ENCODE peak calls at places on chromosomes 12 and 14, in nine cellular contexts. A is WERI-Rb-1, F is PC-9, Q is body of pancreas, H is upper lobe of left lung, V is psoas muscle, I is heart left ventricle, O is HCT116, U is endodermal cell. S is an unnamed sample.

GRCh38 chr12:57845478-57846284 is 848 bp downstream of the CTDSP2 start:
- DNase-seq in A (peak; percentile 84), F (peak; percentile 40), Q (peak; percentile 92), H (peak; percentile 95), V (peak; percentile 91), I (peak; percentile 87), O (no peak), U (peak; percentile 92), S (peak; percentile 86)

GRCh38 chr12:4679711-4680110 is 30.8 kb downstream of the NDUFA9 start:
- DNase-seq in A (no peak), F (no peak), Q (no peak), H (no peak), V (no peak), I (no peak), O (no peak), U (no peak), S (no peak)

GRCh38 chr14:23114669-23115491 is 4.2 kb downstream of the CEBPE start:
- DNase-seq in A (no peak), F (peak; percentile 92), Q (no peak), H (no peak), V (peak; percentile 66), I (no peak), O (peak; percentile 42), U (peak; percentile 42), S (no peak)

GRCh38 chr12:106975098-106975497 is 11.8 kb downstream of the MTERF2 start:
- DNase-seq in A (no peak), F (no peak), Q (no peak), H (no peak), V (no peak), I (no peak), O (no peak), U (no peak), S (no peak)

GRCh38 chr14:70856851-70857498 is 47.7 kb upstream of the MAP3K9 start:
- DNase-seq in A (no peak), F (no peak), Q (no peak), H (no peak), V (no peak), I (no peak), O (no peak), U (peak; percentile 3), S (no peak)

GRCh38 chr14:30214456-30215090 is 286.9 kb upstream of the PRKD1 start:
- DNase-seq in A (no peak), F (no peak), Q (peak; percentile 24), H (no peak), V (no peak), I (no peak), O (peak; percentile 8), U (peak; percentile 52), S (no peak)

GRCh38 chr14:101350021-101350420 is 211.3 kb upstream of the DIO3 start:
- DNase-seq in A (no peak), F (no peak), Q (no peak), H (no peak), V (no peak), I (no peak), O (no peak), U (peak; percentile 26), S (peak; percentile 12)

GRCh38 chr14:23356036-23356435 is 3.3 kb upstream of the SLC22A17 start:
- DNase-seq in A (no peak), F (no peak), Q (no peak), H (no peak), V (no peak), I (no peak), O (no peak), U (no peak), S (no peak)

GRCh38 chr12:122460061-122460460 is 37.6 kb upstream of the CLIP1 start:
- DNase-seq in A (no peak), F (no peak), Q (no peak), H (no peak), V (no peak), I (no peak), O (no peak), U (no peak), S (no peak)

GRCh38 chr12:80470403-80470802 is 26.4 kb downstream of the PTPRQ start:
- DNase-seq in A (no peak), F (no peak), Q (no peak), H (no peak), V (no peak), I (no peak), O (no peak), U (peak; percentile 43), S (no peak)

GRCh38 chr14:101022916-101023435 is 119.5 kb upstream of the RTL1 start:
- DNase-seq in A (no peak), F (no peak), Q (no peak), H (no peak), V (no peak), I (no peak), O (no peak), U (peak; percentile 8), S (no peak)

GRCh38 chr14:103915616-103916015 is 12.6 kb upstream of the TDRD9 start:
- DNase-seq in A (no peak), F (no peak), Q (no peak), H (no peak), V (no peak), I (no peak), O (no peak), U (no peak), S (no peak)

GRCh38 chr12:9763025-9763424 is 2.3 kb upstream of the CD69 start:
- DNase-seq in A (no peak), F (no peak), Q (no peak), H (no peak), V (no peak), I (no peak), O (no peak), U (no peak), S (no peak)

GRCh38 chr14:76331328-76332011 is 44.5 kb upstream of the ESRRB start:
- DNase-seq in A (no peak), F (no peak), Q (no peak), H (peak; percentile 27), V (no peak), I (no peak), O (no peak), U (no peak), S (no peak)
- TF ChIP-seq CTCF in A (no peak), F (no peak), Q (no peak), H (no peak), V (no peak), I (no peak), O (no peak), U (no peak), S (no peak)

DNA sequence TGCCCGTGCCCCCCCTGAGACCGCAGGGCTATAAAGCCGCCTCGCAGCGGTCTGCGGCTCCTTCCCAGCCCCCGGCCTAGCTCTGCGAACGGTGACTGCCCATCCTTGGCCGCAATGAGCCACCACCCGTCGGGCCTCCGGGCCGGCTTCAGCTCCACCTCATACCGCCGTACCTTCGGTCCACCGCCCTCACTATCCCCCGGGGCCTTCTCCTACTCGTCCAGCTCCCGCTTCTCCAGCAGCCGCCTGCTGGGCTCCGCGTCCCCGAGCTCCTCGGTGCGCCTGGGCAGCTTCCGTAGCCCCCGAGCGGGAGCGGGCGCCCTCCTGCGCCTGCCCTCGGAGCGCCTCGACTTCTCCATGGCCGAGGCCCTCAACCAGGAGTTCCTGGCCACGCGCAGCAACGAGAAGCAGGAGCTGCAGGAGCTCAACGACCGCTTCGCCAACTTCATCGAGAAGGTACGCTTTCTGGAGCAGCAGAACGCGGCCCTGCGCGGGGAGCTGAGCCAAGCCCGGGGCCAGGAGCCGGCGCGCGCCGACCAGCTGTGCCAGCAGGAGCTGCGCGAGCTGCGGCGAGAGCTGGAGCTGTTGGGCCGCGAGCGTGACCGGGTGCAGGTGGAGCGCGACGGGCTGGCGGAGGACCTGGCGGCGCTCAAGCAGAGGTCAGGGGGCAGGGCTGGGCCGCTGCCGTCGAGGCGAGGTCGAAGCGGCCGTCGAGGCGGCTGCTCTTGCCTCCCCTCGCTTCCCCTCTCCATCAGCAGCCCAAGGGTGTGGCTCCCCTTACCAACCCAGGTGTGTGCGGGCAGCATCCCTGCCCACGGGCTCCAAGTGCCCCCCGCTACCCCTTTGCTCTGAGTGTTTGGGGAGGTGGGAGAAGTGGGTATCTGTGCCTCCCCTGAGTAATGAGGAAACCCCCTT is at the start of gene PRPH:
- DNase-seq in A (no peak), F (no peak), Q (peak; percentile 34), H (peak; percentile 87), V (no peak), I (no peak), O (no peak), U (peak; percentile 86), S (no peak)
- H3K4me3 ChIP-seq in A (no peak within 1 kb of the TSS), F (no peak within 1 kb of the TSS), Q (no peak within 1 kb of the TSS), H (no peak within 1 kb of the TSS), V (no peak within 1 kb of the TSS), I (no peak within 1 kb of the TSS), O (no peak within 1 kb of the TSS), U (no peak within 1 kb of the TSS), S (no peak within 1 kb of the TSS)

GRCh38 chr14:21092147-21093011 is 6.1 kb downstream of the ZNF219 start:
- DNase-seq in A (peak; percentile 87), F (no peak), Q (peak; percentile 91), H (peak; percentile 98), V (peak; percentile 92), I (peak; percentile 81), O (peak; percentile 40), U (peak; percentile 96), S (peak; percentile 92)
- H3K36me3 ChIP-seq in A (peaks cover 70% of the 10 kb centered on the region), F (no peaks in the 10 kb centered on the region), Q (no peaks in the 10 kb centered on the region), H (peaks cover 36% of the 10 kb centered on the region), V (no peaks in the 10 kb centered on the region), I (peaks cover 57% of the 10 kb centered on the region), O (no peaks in the 10 kb centered on the region), U (peaks cover 49% of the 10 kb centered on the region), S (no peaks in the 10 kb centered on the region)

DNA sequence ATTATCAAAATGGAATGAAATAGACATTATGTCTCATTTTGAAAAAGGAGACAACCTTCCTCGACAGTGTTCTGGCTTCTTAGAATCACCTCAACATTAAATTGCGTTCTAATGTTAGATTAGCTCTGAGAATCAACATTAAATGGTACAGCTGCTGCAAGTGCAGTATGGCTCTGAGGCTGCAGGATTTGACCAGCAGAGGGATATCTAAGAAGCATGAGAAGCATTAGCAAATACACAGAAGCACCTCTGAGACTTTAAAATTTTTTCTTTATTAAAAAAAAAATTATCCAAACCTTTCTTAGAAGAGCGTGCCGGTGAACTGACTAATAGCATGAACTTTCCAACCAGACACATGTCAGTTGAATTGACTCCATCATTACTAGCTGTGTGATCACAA is 253.4 kb upstream of the LRIG3 start:
- DNase-seq in A (no peak), F (no peak), Q (no peak), H (no peak), V (no peak), I (no peak), O (no peak), U (no peak), S (no peak)
- TF ChIP-seq CTCF in A (no peak), F (no peak), Q (no peak), H (no peak), V (no peak), I (no peak), O (no peak), U (peak; percentile 74), S (no peak)